ENCODE peak calls at places on chromosomes 11 and 22, in nine cellular contexts. One of them, this sample, is unnamed.

GRCh38 chr11:130470832-130471706 is 22.6 kb downstream of the ADAMTS15 start:
- DNase-seq in esophagus muscularis mucosa: no peak
- DNase-seq in hepatocyte: no peak
- DNase-seq in prostate gland: no peak
- DNase-seq in Peyer's patch: no peak
- DNase-seq in colonic mucosa: no peak
- DNase-seq in fibroblast of pulmonary artery: no peak
- DNase-seq in vagina: peak
- DNase-seq in right lobe of liver: no peak
- DNase-seq in this sample: no peak

GRCh38 chr22:37741312-37741795 is 44.5 kb downstream of the TRIOBP start:
- DNase-seq in esophagus muscularis mucosa: peak
- DNase-seq in hepatocyte: peak
- DNase-seq in prostate gland: no peak
- DNase-seq in Peyer's patch: no peak
- DNase-seq in colonic mucosa: peak
- DNase-seq in fibroblast of pulmonary artery: peak
- DNase-seq in vagina: no peak
- DNase-seq in right lobe of liver: peak
- DNase-seq in this sample: peak

GRCh38 chr11:96102664-96103068 is 178.8 kb upstream of the MTMR2 start:
- DNase-seq in esophagus muscularis mucosa: no peak
- DNase-seq in hepatocyte: no peak
- DNase-seq in prostate gland: no peak
- DNase-seq in Peyer's patch: no peak
- DNase-seq in colonic mucosa: no peak
- DNase-seq in fibroblast of pulmonary artery: peak
- DNase-seq in vagina: no peak
- DNase-seq in right lobe of liver: no peak
- DNase-seq in this sample: peak

GRCh38 chr11:15258433-15259350 is 144.0 kb downstream of the INSC start:
- DNase-seq in esophagus muscularis mucosa: no peak
- DNase-seq in hepatocyte: peak
- DNase-seq in prostate gland: no peak
- DNase-seq in Peyer's patch: no peak
- DNase-seq in colonic mucosa: peak
- DNase-seq in fibroblast of pulmonary artery: peak
- DNase-seq in vagina: no peak
- DNase-seq in right lobe of liver: no peak
- DNase-seq in this sample: peak

GRCh38 chr11:17827006-17827405 is 92.4 kb downstream of the KCNC1 start:
- DNase-seq in esophagus muscularis mucosa: no peak
- DNase-seq in hepatocyte: no peak
- DNase-seq in prostate gland: no peak
- DNase-seq in Peyer's patch: no peak
- DNase-seq in colonic mucosa: no peak
- DNase-seq in fibroblast of pulmonary artery: no peak
- DNase-seq in vagina: no peak
- DNase-seq in right lobe of liver: no peak
- DNase-seq in this sample: no peak

GRCh38 chr11:10386361-10386760 is 68.7 kb upstream of the AMPD3 start:
- DNase-seq in esophagus muscularis mucosa: peak
- DNase-seq in hepatocyte: no peak
- DNase-seq in prostate gland: no peak
- DNase-seq in Peyer's patch: no peak
- DNase-seq in colonic mucosa: no peak
- DNase-seq in fibroblast of pulmonary artery: no peak
- DNase-seq in vagina: peak
- DNase-seq in right lobe of liver: no peak
- DNase-seq in this sample: no peak

GRCh38 chr11:115141221-115141620 is 363.0 kb downstream of the CADM1 start:
- DNase-seq in esophagus muscularis mucosa: no peak
- DNase-seq in hepatocyte: no peak
- DNase-seq in prostate gland: no peak
- DNase-seq in Peyer's patch: no peak
- DNase-seq in colonic mucosa: no peak
- DNase-seq in fibroblast of pulmonary artery: no peak
- DNase-seq in vagina: no peak
- DNase-seq in right lobe of liver: no peak
- DNase-seq in this sample: no peak

GRCh38 chr11:6320411-6321207 is at the start of gene CAVIN3:
- DNase-seq in esophagus muscularis mucosa: peak
- DNase-seq in hepatocyte: peak
- DNase-seq in prostate gland: peak
- DNase-seq in Peyer's patch: peak
- DNase-seq in colonic mucosa: peak
- DNase-seq in fibroblast of pulmonary artery: peak
- DNase-seq in vagina: no peak
- DNase-seq in right lobe of liver: peak
- DNase-seq in this sample: peak

GRCh38 chr11:64122411-64123101 is 43.4 kb downstream of the MACROD1 start:
- DNase-seq in esophagus muscularis mucosa: no peak
- DNase-seq in hepatocyte: no peak
- DNase-seq in prostate gland: no peak
- DNase-seq in Peyer's patch: no peak
- DNase-seq in colonic mucosa: no peak
- DNase-seq in fibroblast of pulmonary artery: no peak
- DNase-seq in vagina: no peak
- DNase-seq in right lobe of liver: no peak
- DNase-seq in this sample: no peak

GRCh38 chr22:23251445-23252093 is 71.3 kb downstream of the BCR start:
- DNase-seq in esophagus muscularis mucosa: no peak
- DNase-seq in hepatocyte: peak
- DNase-seq in prostate gland: no peak
- DNase-seq in Peyer's patch: peak
- DNase-seq in colonic mucosa: peak
- DNase-seq in fibroblast of pulmonary artery: peak
- DNase-seq in vagina: no peak
- DNase-seq in right lobe of liver: no peak
- DNase-seq in this sample: no peak

GRCh38 chr11:126543691-126544090 is 188.2 kb downstream of the ST3GAL4 start:
- DNase-seq in esophagus muscularis mucosa: no peak
- DNase-seq in hepatocyte: no peak
- DNase-seq in prostate gland: peak
- DNase-seq in Peyer's patch: no peak
- DNase-seq in colonic mucosa: no peak
- DNase-seq in fibroblast of pulmonary artery: no peak
- DNase-seq in vagina: no peak
- DNase-seq in right lobe of liver: no peak
- DNase-seq in this sample: no peak

GRCh38 chr11:62985351-62985750 is 584 bp upstream of the SLC22A6 start:
- DNase-seq in esophagus muscularis mucosa: no peak
- DNase-seq in hepatocyte: no peak
- DNase-seq in prostate gland: no peak
- DNase-seq in Peyer's patch: no peak
- DNase-seq in colonic mucosa: no peak
- DNase-seq in fibroblast of pulmonary artery: no peak
- DNase-seq in vagina: no peak
- DNase-seq in right lobe of liver: no peak
- DNase-seq in this sample: no peak

GRCh38 chr22:20116376-20116950 is 559 bp downstream of the RANBP1 start:
- DNase-seq in esophagus muscularis mucosa: no peak
- DNase-seq in hepatocyte: peak
- DNase-seq in prostate gland: no peak
- DNase-seq in Peyer's patch: no peak
- DNase-seq in colonic mucosa: no peak
- DNase-seq in fibroblast of pulmonary artery: no peak
- DNase-seq in vagina: no peak
- DNase-seq in right lobe of liver: no peak
- DNase-seq in this sample: no peak

GRCh38 chr11:109423114-109423859 is 1.3 kb downstream of the C11orf87 start:
- DNase-seq in esophagus muscularis mucosa: no peak
- DNase-seq in hepatocyte: peak
- DNase-seq in prostate gland: no peak
- DNase-seq in Peyer's patch: no peak
- DNase-seq in colonic mucosa: no peak
- DNase-seq in fibroblast of pulmonary artery: peak
- DNase-seq in vagina: no peak
- DNase-seq in right lobe of liver: no peak
- DNase-seq in this sample: no peak

GRCh38 chr22:43862074-43862881 is at the start of gene SULT4A1:
- DNase-seq in esophagus muscularis mucosa: no peak
- DNase-seq in hepatocyte: peak
- DNase-seq in prostate gland: no peak
- DNase-seq in Peyer's patch: peak
- DNase-seq in colonic mucosa: no peak
- DNase-seq in fibroblast of pulmonary artery: peak
- DNase-seq in vagina: no peak
- DNase-seq in right lobe of liver: no peak
- DNase-seq in this sample: no peak

GRCh38 chr11:94925422-94926270 is 47.7 kb downstream of the CWC15 start:
- DNase-seq in esophagus muscularis mucosa: no peak
- DNase-seq in hepatocyte: no peak
- DNase-seq in prostate gland: no peak
- DNase-seq in Peyer's patch: no peak
- DNase-seq in colonic mucosa: no peak
- DNase-seq in fibroblast of pulmonary artery: no peak
- DNase-seq in vagina: no peak
- DNase-seq in right lobe of liver: no peak
- DNase-seq in this sample: peak

GRCh38 chr11:100739636-100740035 is 52.5 kb downstream of the ARHGAP42 start:
- DNase-seq in esophagus muscularis mucosa: no peak
- DNase-seq in hepatocyte: peak
- DNase-seq in prostate gland: no peak
- DNase-seq in Peyer's patch: no peak
- DNase-seq in colonic mucosa: no peak
- DNase-seq in fibroblast of pulmonary artery: peak
- DNase-seq in vagina: no peak
- DNase-seq in right lobe of liver: no peak
- DNase-seq in this sample: peak

GRCh38 chr11:102317099-102317767 is at the start of gene BIRC3:
- DNase-seq in esophagus muscularis mucosa: peak
- DNase-seq in hepatocyte: peak
- DNase-seq in prostate gland: peak
- DNase-seq in Peyer's patch: peak
- DNase-seq in colonic mucosa: peak
- DNase-seq in fibroblast of pulmonary artery: peak
- DNase-seq in vagina: peak
- DNase-seq in right lobe of liver: peak
- DNase-seq in this sample: peak
- TF ChIP-seq CTCF in esophagus muscularis mucosa: peak
- TF ChIP-seq CTCF in hepatocyte: peak
- TF ChIP-seq CTCF in prostate gland: peak
- TF ChIP-seq CTCF in Peyer's patch: peak
- TF ChIP-seq CTCF in colonic mucosa: peak
- TF ChIP-seq CTCF in fibroblast of pulmonary artery: peak
- TF ChIP-seq CTCF in vagina: peak
- TF ChIP-seq CTCF in right lobe of liver: no peak
- TF ChIP-seq CTCF in this sample: peak

DNA sequence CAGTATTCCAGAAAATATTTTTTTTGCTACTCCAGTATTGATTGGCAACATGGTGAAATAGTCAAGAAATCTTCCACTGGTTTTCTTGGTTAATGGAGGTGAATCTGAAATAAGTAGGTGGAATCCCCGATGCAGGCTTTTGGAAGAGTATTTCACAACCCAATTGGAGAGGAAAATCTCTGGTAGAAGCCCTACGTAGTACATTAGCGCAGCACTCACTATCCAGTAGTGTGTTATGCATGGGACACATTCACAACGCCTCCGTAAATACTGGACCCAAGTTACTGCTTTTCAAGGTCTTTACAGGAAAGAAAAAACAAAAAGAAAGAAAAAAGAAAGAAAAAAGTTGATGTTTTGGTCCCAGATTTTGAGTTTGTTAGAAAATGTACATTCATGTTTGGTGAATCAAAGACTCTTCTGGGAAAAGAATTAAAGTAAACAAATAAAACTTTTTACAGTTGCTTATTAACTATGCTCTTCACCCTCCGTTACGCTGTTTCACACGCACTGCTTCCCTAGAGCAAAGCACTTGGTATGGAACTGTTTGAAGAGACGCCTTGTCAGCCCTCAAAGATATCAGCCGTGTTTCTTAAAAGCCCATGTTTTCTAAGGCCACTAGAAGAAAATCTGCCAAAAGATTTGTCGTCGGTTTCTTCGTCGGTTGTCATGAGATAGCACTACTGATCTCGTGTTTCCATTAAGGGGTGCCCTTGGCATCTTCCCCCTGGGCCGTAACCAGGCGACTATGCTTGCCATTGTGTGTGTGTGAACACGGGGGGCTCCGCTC is 170.4 kb upstream of the CTSC start:
- DNase-seq in esophagus muscularis mucosa: no peak
- DNase-seq in hepatocyte: no peak
- DNase-seq in prostate gland: no peak
- DNase-seq in Peyer's patch: no peak
- DNase-seq in colonic mucosa: no peak
- DNase-seq in fibroblast of pulmonary artery: no peak
- DNase-seq in vagina: no peak
- DNase-seq in right lobe of liver: no peak
- DNase-seq in this sample: no peak
- H3K4me3 ChIP-seq in esophagus muscularis mucosa: peak
- H3K4me3 ChIP-seq in hepatocyte: peak
- H3K4me3 ChIP-seq in prostate gland: no peak
- H3K4me3 ChIP-seq in Peyer's patch: no peak
- H3K4me3 ChIP-seq in colonic mucosa: peak
- H3K4me3 ChIP-seq in fibroblast of pulmonary artery: no peak
- H3K4me3 ChIP-seq in vagina: peak
- H3K4me3 ChIP-seq in right lobe of liver: no peak
- H3K4me3 ChIP-seq in this sample: no peak

GRCh38 chr11:45848654-45849081 is 1.4 kb downstream of the CRY2 start:
- DNase-seq in esophagus muscularis mucosa: no peak
- DNase-seq in hepatocyte: peak
- DNase-seq in prostate gland: peak
- DNase-seq in Peyer's patch: no peak
- DNase-seq in colonic mucosa: no peak
- DNase-seq in fibroblast of pulmonary artery: no peak
- DNase-seq in vagina: no peak
- DNase-seq in right lobe of liver: peak
- DNase-seq in this sample: no peak
- TF ChIP-seq CTCF in esophagus muscularis mucosa: no peak
- TF ChIP-seq CTCF in hepatocyte: no peak
- TF ChIP-seq CTCF in prostate gland: no peak
- TF ChIP-seq CTCF in Peyer's patch: no peak
- TF ChIP-seq CTCF in colonic mucosa: no peak
- TF ChIP-seq CTCF in fibroblast of pulmonary artery: no peak
- TF ChIP-seq CTCF in vagina: no peak
- TF ChIP-seq CTCF in right lobe of liver: no peak
- TF ChIP-seq CTCF in this sample: no peak

GRCh38 chr22:39662677-39663034 is 92.1 kb downstream of the CACNA1I start:
- DNase-seq in esophagus muscularis mucosa: no peak
- DNase-seq in hepatocyte: no peak
- DNase-seq in prostate gland: no peak
- DNase-seq in Peyer's patch: no peak
- DNase-seq in colonic mucosa: no peak
- DNase-seq in fibroblast of pulmonary artery: no peak
- DNase-seq in vagina: no peak
- DNase-seq in right lobe of liver: no peak
- DNase-seq in this sample: no peak
- H3K4me3 ChIP-seq in esophagus muscularis mucosa: peak
- H3K4me3 ChIP-seq in hepatocyte: no peak
- H3K4me3 ChIP-seq in prostate gland: peak
- H3K4me3 ChIP-seq in Peyer's patch: peak
- H3K4me3 ChIP-seq in colonic mucosa: peak
- H3K4me3 ChIP-seq in fibroblast of pulmonary artery: no peak
- H3K4me3 ChIP-seq in vagina: no peak
- H3K4me3 ChIP-seq in right lobe of liver: no peak
- H3K4me3 ChIP-seq in this sample: no peak

DNA sequence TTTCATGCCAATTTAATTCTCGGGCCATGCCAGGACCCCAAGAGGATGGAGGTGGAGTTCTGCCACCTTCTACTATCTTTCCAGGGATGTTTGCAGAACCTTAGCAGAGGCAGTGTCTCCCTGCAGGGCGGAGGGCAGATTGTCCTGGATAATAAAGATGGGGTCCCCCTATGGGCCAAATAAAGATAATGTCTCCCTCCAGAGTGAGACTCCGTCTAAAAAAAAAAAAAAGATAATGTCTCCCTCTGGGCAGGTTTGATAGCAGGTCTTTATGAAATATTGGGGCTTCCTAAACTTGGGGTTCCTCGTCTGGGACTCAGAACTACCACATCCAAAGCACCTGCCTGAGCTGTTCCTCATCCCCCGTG is 27.2 kb upstream of the SYT8 start:
- DNase-seq in esophagus muscularis mucosa: no peak
- DNase-seq in hepatocyte: no peak
- DNase-seq in prostate gland: no peak
- DNase-seq in Peyer's patch: no peak
- DNase-seq in colonic mucosa: no peak
- DNase-seq in fibroblast of pulmonary artery: no peak
- DNase-seq in vagina: no peak
- DNase-seq in right lobe of liver: no peak
- DNase-seq in this sample: no peak
- TF ChIP-seq CTCF in esophagus muscularis mucosa: no peak
- TF ChIP-seq CTCF in hepatocyte: no peak
- TF ChIP-seq CTCF in prostate gland: no peak
- TF ChIP-seq CTCF in Peyer's patch: no peak
- TF ChIP-seq CTCF in colonic mucosa: no peak
- TF ChIP-seq CTCF in fibroblast of pulmonary artery: no peak
- TF ChIP-seq CTCF in vagina: no peak
- TF ChIP-seq CTCF in right lobe of liver: no peak
- TF ChIP-seq CTCF in this sample: no peak

This sample was measured in fibroblast of villous mesenchyme.